ENCODE peak calls at places on chromosome 14, in five cellular contexts. One of them, this sample, is unnamed.

GRCh38 chr14:92867246-92867925 is 55.6 kb upstream of the CHGA start:
- DNase-seq in CD8-positive, alpha-beta T cell: no peak
- DNase-seq in lower leg skin: no peak
- DNase-seq in left ventricle myocardium inferior: no peak
- DNase-seq in ovary: no peak
- DNase-seq in this sample: no peak

GRCh38 chr14:58732387-58732786 is 94.6 kb downstream of the DACT1 start:
- DNase-seq in ovary: no peak
- DNase-seq in CD8-positive, alpha-beta T cell: no peak
- DNase-seq in left ventricle myocardium inferior: no peak
- DNase-seq in lower leg skin: no peak
- DNase-seq in this sample: no peak

GRCh38 chr14:70771781-70772212 is 37.5 kb downstream of the MAP3K9 start:
- DNase-seq in lower leg skin: peak
- DNase-seq in left ventricle myocardium inferior: no peak
- DNase-seq in CD8-positive, alpha-beta T cell: no peak
- DNase-seq in ovary: no peak
- DNase-seq in this sample: no peak

GRCh38 chr14:68157971-68158371 is 338.4 kb downstream of the RAD51B start:
- DNase-seq in left ventricle myocardium inferior: no peak
- DNase-seq in ovary: no peak
- DNase-seq in CD8-positive, alpha-beta T cell: no peak
- DNase-seq in lower leg skin: no peak
- DNase-seq in this sample: no peak

GRCh38 chr14:62003701-62004100 is 241.5 kb downstream of the SNAPC1 start:
- DNase-seq in CD8-positive, alpha-beta T cell: no peak
- DNase-seq in lower leg skin: no peak
- DNase-seq in ovary: no peak
- DNase-seq in left ventricle myocardium inferior: no peak
- DNase-seq in this sample: no peak

GRCh38 chr14:70416717-70417349 is at the start of gene SYNJ2BP:
- DNase-seq in lower leg skin: peak
- DNase-seq in left ventricle myocardium inferior: peak
- DNase-seq in CD8-positive, alpha-beta T cell: peak
- DNase-seq in ovary: peak
- DNase-seq in this sample: peak

GRCh38 chr14:90780519-90780918 is 35.7 kb downstream of the TTC7B start:
- DNase-seq in left ventricle myocardium inferior: no peak
- DNase-seq in ovary: no peak
- DNase-seq in lower leg skin: peak
- DNase-seq in CD8-positive, alpha-beta T cell: no peak
- DNase-seq in this sample: no peak

GRCh38 chr14:81406863-81407262 is 6.7 kb upstream of the STON2 start:
- DNase-seq in CD8-positive, alpha-beta T cell: no peak
- DNase-seq in lower leg skin: peak
- DNase-seq in ovary: no peak
- DNase-seq in left ventricle myocardium inferior: no peak
- DNase-seq in this sample: no peak

GRCh38 chr14:73248294-73248868 is 11.1 kb downstream of the PAPLN start:
- DNase-seq in CD8-positive, alpha-beta T cell: no peak
- DNase-seq in ovary: no peak
- DNase-seq in left ventricle myocardium inferior: no peak
- DNase-seq in lower leg skin: no peak
- DNase-seq in this sample: no peak

GRCh38 chr14:68042591-68043210 is 223.1 kb downstream of the RAD51B start:
- DNase-seq in ovary: no peak
- DNase-seq in left ventricle myocardium inferior: no peak
- DNase-seq in lower leg skin: no peak
- DNase-seq in CD8-positive, alpha-beta T cell: no peak
- DNase-seq in this sample: no peak

GRCh38 chr14:62436256-62436655 is 609.0 kb downstream of the KCNH5 start:
- DNase-seq in left ventricle myocardium inferior: no peak
- DNase-seq in CD8-positive, alpha-beta T cell: no peak
- DNase-seq in lower leg skin: no peak
- DNase-seq in ovary: no peak
- DNase-seq in this sample: no peak

GRCh38 chr14:29601559-29602109 is 326.0 kb downstream of the PRKD1 start:
- DNase-seq in ovary: no peak
- DNase-seq in lower leg skin: no peak
- DNase-seq in left ventricle myocardium inferior: no peak
- DNase-seq in CD8-positive, alpha-beta T cell: no peak
- DNase-seq in this sample: no peak

GRCh38 chr14:72332054-72332453 is 399.8 kb downstream of the RGS6 start:
- DNase-seq in left ventricle myocardium inferior: peak
- DNase-seq in ovary: peak
- DNase-seq in lower leg skin: no peak
- DNase-seq in CD8-positive, alpha-beta T cell: no peak
- DNase-seq in this sample: no peak

GRCh38 chr14:93430319-93430801 is 379 bp upstream of the UNC79 start:
- DNase-seq in CD8-positive, alpha-beta T cell: no peak
- DNase-seq in lower leg skin: no peak
- DNase-seq in ovary: no peak
- DNase-seq in left ventricle myocardium inferior: no peak
- DNase-seq in this sample: peak

GRCh38 chr14:70317969-70318634 is 41.4 kb downstream of the COX16 start:
- DNase-seq in left ventricle myocardium inferior: no peak
- DNase-seq in lower leg skin: no peak
- DNase-seq in ovary: no peak
- DNase-seq in CD8-positive, alpha-beta T cell: no peak
- DNase-seq in this sample: no peak

GRCh38 chr14:51865953-51866747 is 5.7 kb downstream of the GNG2 start:
- DNase-seq in CD8-positive, alpha-beta T cell: no peak
- DNase-seq in lower leg skin: no peak
- DNase-seq in ovary: no peak
- DNase-seq in left ventricle myocardium inferior: no peak
- DNase-seq in this sample: no peak

GRCh38 chr14:69045857-69046351 is 66.8 kb upstream of the ACTN1 start:
- DNase-seq in CD8-positive, alpha-beta T cell: no peak
- DNase-seq in left ventricle myocardium inferior: no peak
- DNase-seq in lower leg skin: no peak
- DNase-seq in ovary: peak
- DNase-seq in this sample: no peak

GRCh38 chr14:73467377-73467776 is 9.0 kb upstream of the NUMB start:
- DNase-seq in lower leg skin: peak
- DNase-seq in CD8-positive, alpha-beta T cell: no peak
- DNase-seq in ovary: no peak
- DNase-seq in left ventricle myocardium inferior: no peak
- DNase-seq in this sample: no peak

GRCh38 chr14:71720978-71721624 is 211.1 kb upstream of the RGS6 start:
- DNase-seq in left ventricle myocardium inferior: no peak
- DNase-seq in ovary: no peak
- DNase-seq in lower leg skin: no peak
- DNase-seq in CD8-positive, alpha-beta T cell: no peak
- DNase-seq in this sample: no peak

GRCh38 chr14:67987596-67987995 is 168.0 kb downstream of the RAD51B start:
- DNase-seq in lower leg skin: no peak
- DNase-seq in left ventricle myocardium inferior: no peak
- DNase-seq in ovary: no peak
- DNase-seq in CD8-positive, alpha-beta T cell: no peak
- DNase-seq in this sample: no peak

GRCh38 chr14:98118749-98119148 is 1153.2 kb downstream of the BCL11B start:
- DNase-seq in lower leg skin: no peak
- DNase-seq in left ventricle myocardium inferior: no peak
- DNase-seq in CD8-positive, alpha-beta T cell: no peak
- DNase-seq in ovary: no peak
- DNase-seq in this sample: no peak

GRCh38 chr14:95498622-95499353 is 17.7 kb downstream of the SYNE3 start:
- DNase-seq in lower leg skin: no peak
- DNase-seq in ovary: no peak
- DNase-seq in CD8-positive, alpha-beta T cell: no peak
- DNase-seq in left ventricle myocardium inferior: no peak
- DNase-seq in this sample: no peak

GRCh38 chr14:53953828-53954550 is 2.6 kb downstream of the BMP4 start:
- DNase-seq in lower leg skin: peak
- DNase-seq in CD8-positive, alpha-beta T cell: no peak
- DNase-seq in left ventricle myocardium inferior: peak
- DNase-seq in ovary: peak
- DNase-seq in this sample: peak

GRCh38 chr14:74313601-74314000 is 10.9 kb upstream of the ABCD4 start:
- DNase-seq in CD8-positive, alpha-beta T cell: no peak
- DNase-seq in ovary: no peak
- DNase-seq in left ventricle myocardium inferior: no peak
- DNase-seq in lower leg skin: no peak
- DNase-seq in this sample: no peak

GRCh38 chr14:69356903-69357543 is 41.1 kb downstream of the ERH start:
- DNase-seq in left ventricle myocardium inferior: no peak
- DNase-seq in lower leg skin: peak
- DNase-seq in ovary: peak
- DNase-seq in CD8-positive, alpha-beta T cell: no peak
- DNase-seq in this sample: no peak

DNA sequence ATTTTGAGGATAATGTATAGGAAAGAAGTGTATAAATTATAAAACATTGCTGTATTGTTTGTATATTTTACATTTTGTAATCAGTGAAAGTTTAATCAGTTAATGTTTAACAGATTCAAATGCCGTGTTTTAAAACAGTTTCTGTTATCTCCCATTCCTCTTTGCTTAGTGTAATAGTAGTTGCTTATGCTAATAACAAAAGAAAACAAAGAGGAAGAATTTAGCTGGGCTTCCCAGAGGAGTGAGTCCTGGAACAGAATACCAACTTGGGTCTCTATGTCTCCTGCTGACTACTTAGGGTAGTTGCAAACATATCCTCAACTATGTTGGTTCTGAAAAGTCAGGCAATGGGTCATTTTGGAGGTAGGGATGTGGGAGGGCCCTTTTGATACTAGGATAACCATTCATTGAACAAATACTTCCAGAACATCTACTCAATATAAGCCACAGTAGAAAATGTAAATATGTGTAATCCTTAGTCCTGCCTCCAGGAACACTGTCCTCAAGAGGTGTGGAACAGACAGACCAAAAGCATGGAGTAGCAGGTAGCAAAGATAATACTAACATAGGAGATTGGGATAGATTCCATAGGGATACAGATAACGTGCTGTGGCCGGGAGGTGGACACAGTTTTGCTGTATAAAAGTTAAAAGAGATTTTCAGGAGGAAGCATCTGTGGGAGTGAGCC is 36.1 kb upstream of the EVL start:
- DNase-seq in lower leg skin: no peak
- DNase-seq in ovary: no peak
- DNase-seq in left ventricle myocardium inferior: no peak
- DNase-seq in CD8-positive, alpha-beta T cell: no peak
- DNase-seq in this sample: no peak
- TF ChIP-seq CTCF in lower leg skin: no peak
- TF ChIP-seq CTCF in ovary: no peak
- TF ChIP-seq CTCF in left ventricle myocardium inferior: no peak
- TF ChIP-seq CTCF in CD8-positive, alpha-beta T cell: no peak
- TF ChIP-seq CTCF in this sample: no peak

DNA sequence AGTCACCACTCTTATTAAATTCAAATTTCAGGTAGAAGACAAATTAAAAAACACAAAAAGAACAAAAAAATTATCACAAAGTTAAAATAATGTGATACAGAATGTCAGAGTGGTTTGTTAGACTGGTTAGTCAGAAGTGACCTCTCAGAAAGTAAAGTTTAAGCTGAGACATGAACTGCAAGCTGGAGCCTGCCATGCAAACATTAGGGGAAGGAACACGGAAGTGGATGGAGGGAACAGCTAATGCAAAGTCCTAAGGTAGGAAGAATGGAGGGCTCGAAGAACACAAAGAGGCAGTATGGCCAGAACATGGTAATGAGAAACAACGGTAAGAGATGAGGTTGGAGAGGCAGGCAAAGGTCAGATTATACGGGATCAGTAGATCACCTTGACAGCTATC is 41.7 kb downstream of the WDHD1 start:
- DNase-seq in lower leg skin: no peak
- DNase-seq in ovary: no peak
- DNase-seq in CD8-positive, alpha-beta T cell: no peak
- DNase-seq in left ventricle myocardium inferior: no peak
- DNase-seq in this sample: no peak
- TF ChIP-seq CTCF in lower leg skin: no peak
- TF ChIP-seq CTCF in ovary: no peak
- TF ChIP-seq CTCF in CD8-positive, alpha-beta T cell: no peak
- TF ChIP-seq CTCF in left ventricle myocardium inferior: no peak
- TF ChIP-seq CTCF in this sample: no peak

GRCh38 chr14:89405712-89406111 is 11.3 kb downstream of the FOXN3 start:
- DNase-seq in ovary: no peak
- DNase-seq in CD8-positive, alpha-beta T cell: no peak
- DNase-seq in left ventricle myocardium inferior: no peak
- DNase-seq in lower leg skin: no peak
- DNase-seq in this sample: no peak

GRCh38 chr14:89408907-89409675 is 7.9 kb downstream of the FOXN3 start:
- DNase-seq in left ventricle myocardium inferior: no peak
- DNase-seq in CD8-positive, alpha-beta T cell: no peak
- DNase-seq in ovary: no peak
- DNase-seq in lower leg skin: no peak
- DNase-seq in this sample: no peak

GRCh38 chr14:89409961-89410360 is 7.1 kb downstream of the FOXN3 start:
- DNase-seq in CD8-positive, alpha-beta T cell: no peak
- DNase-seq in ovary: no peak
- DNase-seq in left ventricle myocardium inferior: no peak
- DNase-seq in lower leg skin: no peak
- DNase-seq in this sample: no peak

GRCh38 chr14:89406941-89407340 is 10.1 kb downstream of the FOXN3 start:
- DNase-seq in ovary: no peak
- DNase-seq in lower leg skin: no peak
- DNase-seq in CD8-positive, alpha-beta T cell: no peak
- DNase-seq in left ventricle myocardium inferior: no peak
- DNase-seq in this sample: no peak

DNA sequence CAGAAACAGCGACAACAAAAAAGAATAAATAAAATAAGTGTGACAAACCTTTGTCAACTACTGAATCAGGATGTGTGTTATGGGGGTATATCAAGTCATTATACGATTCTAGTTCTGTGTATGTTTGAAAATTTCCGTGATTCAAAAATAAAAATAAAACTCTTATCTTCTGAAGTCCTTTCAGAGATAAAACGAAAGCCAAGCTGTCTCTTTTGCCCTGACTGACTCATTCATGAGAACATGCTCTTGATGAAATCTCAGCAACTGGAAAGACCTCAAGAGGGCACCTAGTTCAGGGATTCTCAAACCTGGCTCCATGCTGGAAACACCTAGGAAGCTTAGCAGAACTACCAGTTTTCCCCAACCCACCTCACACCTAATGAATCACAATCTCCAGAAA is 9.2 kb downstream of the FOXN3 start:
- DNase-seq in left ventricle myocardium inferior: no peak
- DNase-seq in CD8-positive, alpha-beta T cell: no peak
- DNase-seq in lower leg skin: no peak
- DNase-seq in ovary: no peak
- DNase-seq in this sample: no peak
- TF ChIP-seq CTCF in left ventricle myocardium inferior: no peak
- TF ChIP-seq CTCF in CD8-positive, alpha-beta T cell: no peak
- TF ChIP-seq CTCF in lower leg skin: no peak
- TF ChIP-seq CTCF in ovary: no peak
- TF ChIP-seq CTCF in this sample: no peak

GRCh38 chr14:23286020-23286903 is at the start of gene HOMEZ:
- DNase-seq in left ventricle myocardium inferior: peak
- DNase-seq in lower leg skin: peak
- DNase-seq in CD8-positive, alpha-beta T cell: peak
- DNase-seq in ovary: peak
- DNase-seq in this sample: peak
- TF ChIP-seq CTCF in left ventricle myocardium inferior: peak
- TF ChIP-seq CTCF in lower leg skin: peak
- TF ChIP-seq CTCF in CD8-positive, alpha-beta T cell: no peak
- TF ChIP-seq CTCF in ovary: no peak
- TF ChIP-seq CTCF in this sample: no peak

This sample was measured in mesothelial cell of epicardium.